ENCODE peak calls at places on chromosomes 12 and 14, in four cellular contexts. One of them, this sample, is unnamed.

GRCh38 chr12:117279606-117280005 is 81.8 kb downstream of the NOS1 start:
- DNase-seq in uterus: no peak
- DNase-seq in B cell: no peak
- DNase-seq in A172: no peak
- DNase-seq in this sample: no peak

GRCh38 chr14:31020834-31021575 is 4.4 kb upstream of the AP4S1 start:
- DNase-seq in B cell: no peak
- DNase-seq in A172: no peak
- DNase-seq in uterus: no peak
- DNase-seq in this sample: no peak

GRCh38 chr14:55298423-55298822 is 27.2 kb downstream of the FBXO34 start:
- DNase-seq in uterus: no peak
- DNase-seq in A172: no peak
- DNase-seq in B cell: no peak
- DNase-seq in this sample: no peak

GRCh38 chr12:109199324-109199723 is 82.9 kb downstream of the ACACB start:
- DNase-seq in uterus: no peak
- DNase-seq in B cell: no peak
- DNase-seq in A172: no peak
- DNase-seq in this sample: no peak

GRCh38 chr12:2154050-2154449 is 101.3 kb downstream of the CACNA1C start:
- DNase-seq in A172: no peak
- DNase-seq in B cell: no peak
- DNase-seq in uterus: no peak
- DNase-seq in this sample: no peak

GRCh38 chr12:131052063-131052781 is 98.5 kb downstream of the ADGRD1 start:
- DNase-seq in uterus: no peak
- DNase-seq in A172: no peak
- DNase-seq in B cell: no peak
- DNase-seq in this sample: no peak

GRCh38 chr12:12356886-12357696 is at the start of gene BORCS5:
- DNase-seq in uterus: peak; percentile 94
- DNase-seq in B cell: peak; percentile 99
- DNase-seq in A172: peak; percentile 80
- DNase-seq in this sample: peak; percentile 96

GRCh38 chr12:124764451-124764850 is 99.2 kb downstream of the SCARB1 start:
- DNase-seq in B cell: no peak
- DNase-seq in uterus: no peak
- DNase-seq in A172: peak; percentile 43
- DNase-seq in this sample: no peak

GRCh38 chr12:50825372-50825838 is 17.3 kb upstream of the TMPRSS12 start:
- DNase-seq in uterus: no peak
- DNase-seq in B cell: no peak
- DNase-seq in A172: peak; percentile 41
- DNase-seq in this sample: peak; percentile 49

GRCh38 chr12:33439587-33440011 is at the start of gene SYT10:
- DNase-seq in B cell: no peak
- DNase-seq in uterus: no peak
- DNase-seq in A172: no peak
- DNase-seq in this sample: peak; percentile 10

GRCh38 chr12:107368586-107368985 is 275.2 kb upstream of the CRY1 start:
- DNase-seq in A172: no peak
- DNase-seq in uterus: no peak
- DNase-seq in B cell: no peak
- DNase-seq in this sample: no peak

GRCh38 chr14:102776761-102777710 is at the start of gene TRAF3:
- DNase-seq in B cell: peak; percentile 87
- DNase-seq in A172: no peak
- DNase-seq in uterus: peak; percentile 69
- DNase-seq in this sample: peak; percentile 94

GRCh38 chr12:121955258-121956040 is 37.1 kb downstream of the CFAP251 start:
- DNase-seq in B cell: no peak
- DNase-seq in uterus: no peak
- DNase-seq in A172: peak; percentile 10
- DNase-seq in this sample: no peak

GRCh38 chr14:59829941-59830734 is 40.4 kb downstream of the RTN1 start:
- DNase-seq in uterus: no peak
- DNase-seq in B cell: no peak
- DNase-seq in A172: peak; percentile 55
- DNase-seq in this sample: no peak

GRCh38 chr14:93430319-93430801 is 379 bp upstream of the UNC79 start:
- DNase-seq in A172: no peak
- DNase-seq in B cell: no peak
- DNase-seq in uterus: no peak
- DNase-seq in this sample: no peak

GRCh38 chr14:85071447-85071846 is 458.5 kb upstream of the FLRT2 start:
- DNase-seq in B cell: no peak
- DNase-seq in A172: no peak
- DNase-seq in uterus: no peak
- DNase-seq in this sample: no peak